ENCODE peak calls at places on chromosome 6, in nine cellular contexts. One of them, this sample, is unnamed.
A peak's percentile ranks its signal among the peaks of the same experiment; 100 is the strongest.

GRCh38 chr6:45961125-45961524 is 54.5 kb downstream of the CLIC5 start:
- DNase-seq in CD4-positive, alpha-beta T cell: no peak
- DNase-seq in sigmoid colon: no peak
- DNase-seq in activated CD8-positive, alpha-beta T cell treated with anti-CD3 and anti-CD28 coated beads for 36 hours: no peak
- DNase-seq in BJ: no peak
- DNase-seq in A549: no peak
- DNase-seq in MM.1S: no peak
- DNase-seq in mesothelial cell of epicardium: no peak
- DNase-seq in bronchial epithelial cell: no peak
- DNase-seq in this sample: no peak

GRCh38 chr6:7050911-7051779 is 56.6 kb upstream of the RREB1 start:
- DNase-seq in CD4-positive, alpha-beta T cell: peak; percentile 10
- DNase-seq in sigmoid colon: peak; percentile 69
- DNase-seq in activated CD8-positive, alpha-beta T cell treated with anti-CD3 and anti-CD28 coated beads for 36 hours: peak; percentile 48
- DNase-seq in BJ: no peak
- DNase-seq in A549: no peak
- DNase-seq in MM.1S: no peak
- DNase-seq in mesothelial cell of epicardium: peak; percentile 62
- DNase-seq in bronchial epithelial cell: peak; percentile 98
- DNase-seq in this sample: peak; percentile 94

GRCh38 chr6:132715204-132715603 is 1.3 kb upstream of the VNN1 start:
- DNase-seq in CD4-positive, alpha-beta T cell: no peak
- DNase-seq in sigmoid colon: no peak
- DNase-seq in activated CD8-positive, alpha-beta T cell treated with anti-CD3 and anti-CD28 coated beads for 36 hours: no peak
- DNase-seq in BJ: no peak
- DNase-seq in A549: peak; percentile 57
- DNase-seq in MM.1S: no peak
- DNase-seq in mesothelial cell of epicardium: no peak
- DNase-seq in bronchial epithelial cell: peak; percentile 67
- DNase-seq in this sample: peak; percentile 37

GRCh38 chr6:140576004-140576555 is 1201.6 kb upstream of the CITED2 start:
- DNase-seq in CD4-positive, alpha-beta T cell: no peak
- DNase-seq in sigmoid colon: no peak
- DNase-seq in activated CD8-positive, alpha-beta T cell treated with anti-CD3 and anti-CD28 coated beads for 36 hours: no peak
- DNase-seq in BJ: no peak
- DNase-seq in A549: no peak
- DNase-seq in MM.1S: no peak
- DNase-seq in mesothelial cell of epicardium: no peak
- DNase-seq in bronchial epithelial cell: no peak
- DNase-seq in this sample: no peak

GRCh38 chr6:34324738-34325444 is 67.6 kb downstream of the NUDT3 start:
- DNase-seq in CD4-positive, alpha-beta T cell: no peak
- DNase-seq in sigmoid colon: peak; percentile 73
- DNase-seq in activated CD8-positive, alpha-beta T cell treated with anti-CD3 and anti-CD28 coated beads for 36 hours: no peak
- DNase-seq in BJ: no peak
- DNase-seq in A549: no peak
- DNase-seq in MM.1S: no peak
- DNase-seq in mesothelial cell of epicardium: no peak
- DNase-seq in bronchial epithelial cell: peak; percentile 41
- DNase-seq in this sample: no peak

GRCh38 chr6:52514514-52514913 is 62.3 kb downstream of the TRAM2 start:
- DNase-seq in CD4-positive, alpha-beta T cell: no peak
- DNase-seq in sigmoid colon: peak; percentile 85
- DNase-seq in activated CD8-positive, alpha-beta T cell treated with anti-CD3 and anti-CD28 coated beads for 36 hours: peak; percentile 53
- DNase-seq in BJ: no peak
- DNase-seq in A549: no peak
- DNase-seq in MM.1S: no peak
- DNase-seq in mesothelial cell of epicardium: no peak
- DNase-seq in bronchial epithelial cell: peak; percentile 87
- DNase-seq in this sample: peak; percentile 77

GRCh38 chr6:13733178-13733851 is 21.7 kb upstream of the RANBP9 start:
- DNase-seq in CD4-positive, alpha-beta T cell: no peak
- DNase-seq in sigmoid colon: peak; percentile 98
- DNase-seq in activated CD8-positive, alpha-beta T cell treated with anti-CD3 and anti-CD28 coated beads for 36 hours: no peak
- DNase-seq in BJ: peak; percentile 75
- DNase-seq in A549: no peak
- DNase-seq in MM.1S: no peak
- DNase-seq in mesothelial cell of epicardium: peak; percentile 45
- DNase-seq in bronchial epithelial cell: peak; percentile 64
- DNase-seq in this sample: peak; percentile 50

GRCh38 chr6:170357812-170358211 is 51.3 kb downstream of the FAM120B start:
- DNase-seq in CD4-positive, alpha-beta T cell: no peak
- DNase-seq in sigmoid colon: no peak
- DNase-seq in activated CD8-positive, alpha-beta T cell treated with anti-CD3 and anti-CD28 coated beads for 36 hours: no peak
- DNase-seq in BJ: no peak
- DNase-seq in A549: no peak
- DNase-seq in MM.1S: no peak
- DNase-seq in mesothelial cell of epicardium: no peak
- DNase-seq in bronchial epithelial cell: no peak
- DNase-seq in this sample: no peak

GRCh38 chr6:33621396-33622388 is 570 bp downstream of the ITPR3 start:
- DNase-seq in CD4-positive, alpha-beta T cell: peak; percentile 21
- DNase-seq in sigmoid colon: peak; percentile 80
- DNase-seq in activated CD8-positive, alpha-beta T cell treated with anti-CD3 and anti-CD28 coated beads for 36 hours: peak; percentile 55
- DNase-seq in BJ: no peak
- DNase-seq in A549: no peak
- DNase-seq in MM.1S: peak; percentile 43
- DNase-seq in mesothelial cell of epicardium: peak; percentile 47
- DNase-seq in bronchial epithelial cell: peak; percentile 33
- DNase-seq in this sample: no peak

GRCh38 chr6:50970908-50971307 is 152.2 kb downstream of the TFAP2B start:
- DNase-seq in CD4-positive, alpha-beta T cell: no peak
- DNase-seq in sigmoid colon: no peak
- DNase-seq in activated CD8-positive, alpha-beta T cell treated with anti-CD3 and anti-CD28 coated beads for 36 hours: no peak
- DNase-seq in BJ: no peak
- DNase-seq in A549: no peak
- DNase-seq in MM.1S: no peak
- DNase-seq in mesothelial cell of epicardium: no peak
- DNase-seq in bronchial epithelial cell: no peak
- DNase-seq in this sample: no peak

GRCh38 chr6:47934023-47934422 is 152.2 kb downstream of the OPN5 start:
- DNase-seq in CD4-positive, alpha-beta T cell: no peak
- DNase-seq in sigmoid colon: no peak
- DNase-seq in activated CD8-positive, alpha-beta T cell treated with anti-CD3 and anti-CD28 coated beads for 36 hours: no peak
- DNase-seq in BJ: no peak
- DNase-seq in A549: no peak
- DNase-seq in MM.1S: no peak
- DNase-seq in mesothelial cell of epicardium: no peak
- DNase-seq in bronchial epithelial cell: no peak
- DNase-seq in this sample: no peak

GRCh38 chr6:22146581-22147468 is 150.0 kb downstream of the PRL start:
- DNase-seq in CD4-positive, alpha-beta T cell: peak; percentile 9
- DNase-seq in sigmoid colon: no peak
- DNase-seq in activated CD8-positive, alpha-beta T cell treated with anti-CD3 and anti-CD28 coated beads for 36 hours: peak; percentile 12
- DNase-seq in BJ: no peak
- DNase-seq in A549: no peak
- DNase-seq in MM.1S: no peak
- DNase-seq in mesothelial cell of epicardium: no peak
- DNase-seq in bronchial epithelial cell: peak; percentile 57
- DNase-seq in this sample: no peak

GRCh38 chr6:109453594-109454482 is 1.7 kb downstream of the MICAL1 start:
- DNase-seq in CD4-positive, alpha-beta T cell: no peak
- DNase-seq in sigmoid colon: peak; percentile 66
- DNase-seq in activated CD8-positive, alpha-beta T cell treated with anti-CD3 and anti-CD28 coated beads for 36 hours: no peak
- DNase-seq in BJ: no peak
- DNase-seq in A549: no peak
- DNase-seq in MM.1S: no peak
- DNase-seq in mesothelial cell of epicardium: no peak
- DNase-seq in bronchial epithelial cell: no peak
- DNase-seq in this sample: no peak

GRCh38 chr6:87656857-87657256 is 45.2 kb downstream of the AKIRIN2 start:
- DNase-seq in CD4-positive, alpha-beta T cell: no peak
- DNase-seq in sigmoid colon: no peak
- DNase-seq in activated CD8-positive, alpha-beta T cell treated with anti-CD3 and anti-CD28 coated beads for 36 hours: no peak
- DNase-seq in BJ: no peak
- DNase-seq in A549: no peak
- DNase-seq in MM.1S: peak; percentile 75
- DNase-seq in mesothelial cell of epicardium: no peak
- DNase-seq in bronchial epithelial cell: no peak
- DNase-seq in this sample: no peak

GRCh38 chr6:63805808-63806572 is 170.4 kb downstream of the PHF3 start:
- DNase-seq in CD4-positive, alpha-beta T cell: no peak
- DNase-seq in sigmoid colon: no peak
- DNase-seq in activated CD8-positive, alpha-beta T cell treated with anti-CD3 and anti-CD28 coated beads for 36 hours: no peak
- DNase-seq in BJ: peak; percentile 80
- DNase-seq in A549: peak; percentile 14
- DNase-seq in MM.1S: no peak
- DNase-seq in mesothelial cell of epicardium: no peak
- DNase-seq in bronchial epithelial cell: peak; percentile 98
- DNase-seq in this sample: peak; percentile 94

GRCh38 chr6:106745396-106745795 is 116.0 kb downstream of the QRSL1 start:
- DNase-seq in CD4-positive, alpha-beta T cell: no peak
- DNase-seq in sigmoid colon: no peak
- DNase-seq in activated CD8-positive, alpha-beta T cell treated with anti-CD3 and anti-CD28 coated beads for 36 hours: no peak
- DNase-seq in BJ: no peak
- DNase-seq in A549: no peak
- DNase-seq in MM.1S: no peak
- DNase-seq in mesothelial cell of epicardium: no peak
- DNase-seq in bronchial epithelial cell: no peak
- DNase-seq in this sample: no peak

GRCh38 chr6:165826487-165827189 is 163.6 kb upstream of the PDE10A start:
- DNase-seq in CD4-positive, alpha-beta T cell: no peak
- DNase-seq in sigmoid colon: no peak
- DNase-seq in activated CD8-positive, alpha-beta T cell treated with anti-CD3 and anti-CD28 coated beads for 36 hours: no peak
- DNase-seq in BJ: no peak
- DNase-seq in A549: no peak
- DNase-seq in MM.1S: no peak
- DNase-seq in mesothelial cell of epicardium: no peak
- DNase-seq in bronchial epithelial cell: no peak
- DNase-seq in this sample: no peak

DNA sequence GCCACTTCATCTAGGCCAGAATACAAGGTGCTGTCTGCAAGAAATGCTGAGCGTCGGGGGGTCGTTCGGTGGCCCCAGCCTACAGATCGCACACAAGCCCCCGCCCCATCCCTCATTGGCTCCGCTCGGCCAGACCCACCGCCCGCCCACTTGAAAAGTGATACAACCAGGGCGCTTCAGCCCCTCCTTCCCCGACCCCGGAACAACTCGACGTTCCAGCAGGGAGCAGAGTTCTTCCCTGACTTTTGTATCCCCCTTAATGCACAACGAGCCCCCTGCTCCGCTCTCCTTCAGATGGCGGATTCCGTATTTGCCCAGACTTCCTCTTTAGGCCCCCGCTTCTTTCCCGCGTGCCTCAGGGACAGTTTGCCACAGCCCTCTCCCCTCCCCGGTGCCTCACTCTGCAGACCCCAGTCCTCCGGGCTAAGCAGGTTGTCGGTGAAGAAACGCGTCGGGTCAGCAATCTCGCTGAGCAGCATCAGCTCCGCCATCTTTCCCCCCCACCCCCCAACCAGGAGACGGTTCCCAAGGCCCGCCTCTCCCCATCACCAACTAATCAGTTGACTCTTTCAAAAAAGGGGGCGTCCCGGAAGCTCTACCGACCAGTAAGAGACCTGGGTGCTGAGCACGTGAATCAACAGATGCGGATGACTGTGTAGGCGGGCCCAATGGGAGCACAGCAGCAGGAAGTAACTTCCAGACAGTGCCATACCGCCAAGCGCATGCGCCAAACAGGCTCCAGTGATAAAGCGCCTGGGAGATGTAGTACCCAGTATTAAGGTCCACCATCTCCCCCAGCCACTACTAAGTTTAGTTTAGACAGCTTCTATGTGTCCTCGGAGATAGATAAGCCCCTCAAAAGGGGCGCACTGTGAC is at the start of gene ATF6B:
- DNase-seq in CD4-positive, alpha-beta T cell: peak; percentile 99
- DNase-seq in sigmoid colon: peak; percentile 100
- DNase-seq in activated CD8-positive, alpha-beta T cell treated with anti-CD3 and anti-CD28 coated beads for 36 hours: peak; percentile 100
- DNase-seq in BJ: peak; percentile 99
- DNase-seq in A549: peak; percentile 98
- DNase-seq in MM.1S: peak; percentile 100
- DNase-seq in mesothelial cell of epicardium: peak; percentile 92
- DNase-seq in bronchial epithelial cell: peak; percentile 98
- DNase-seq in this sample: peak; percentile 96
- TF ChIP-seq CTCF in CD4-positive, alpha-beta T cell: no peak
- TF ChIP-seq CTCF in sigmoid colon: no peak
- TF ChIP-seq CTCF in activated CD8-positive, alpha-beta T cell treated with anti-CD3 and anti-CD28 coated beads for 36 hours: no peak
- TF ChIP-seq CTCF in BJ: no peak
- TF ChIP-seq CTCF in A549: no peak
- TF ChIP-seq CTCF in MM.1S: no peak
- TF ChIP-seq CTCF in mesothelial cell of epicardium: no peak
- TF ChIP-seq CTCF in bronchial epithelial cell: no peak
- TF ChIP-seq CTCF in this sample: no peak

DNA sequence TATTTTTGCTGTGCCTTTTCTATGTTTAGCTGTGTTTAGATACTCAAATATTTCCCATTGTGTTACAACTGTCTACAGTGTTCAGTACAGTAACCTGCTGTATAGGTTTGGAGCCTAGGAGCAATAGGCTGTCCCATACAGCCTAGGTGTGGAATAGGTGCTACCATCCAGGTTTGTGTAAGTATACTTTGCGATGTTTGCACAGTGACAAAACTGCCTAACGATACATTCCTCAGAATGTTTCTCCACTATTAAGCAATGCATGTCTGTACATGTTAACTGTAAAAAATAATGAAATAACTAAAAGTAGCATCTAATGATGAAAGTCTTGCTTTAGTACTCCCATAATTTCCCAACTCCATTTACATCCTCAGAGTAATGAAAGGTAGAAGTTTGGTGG is 46.0 kb downstream of the SERAC1 start:
- DNase-seq in CD4-positive, alpha-beta T cell: no peak
- DNase-seq in sigmoid colon: no peak
- DNase-seq in activated CD8-positive, alpha-beta T cell treated with anti-CD3 and anti-CD28 coated beads for 36 hours: no peak
- DNase-seq in BJ: no peak
- DNase-seq in A549: no peak
- DNase-seq in MM.1S: no peak
- DNase-seq in mesothelial cell of epicardium: no peak
- DNase-seq in bronchial epithelial cell: peak; percentile 96
- DNase-seq in this sample: peak; percentile 54
- TF ChIP-seq CTCF in CD4-positive, alpha-beta T cell: no peak
- TF ChIP-seq CTCF in sigmoid colon: no peak
- TF ChIP-seq CTCF in activated CD8-positive, alpha-beta T cell treated with anti-CD3 and anti-CD28 coated beads for 36 hours: no peak
- TF ChIP-seq CTCF in BJ: no peak
- TF ChIP-seq CTCF in A549: no peak
- TF ChIP-seq CTCF in MM.1S: no peak
- TF ChIP-seq CTCF in mesothelial cell of epicardium: no peak
- TF ChIP-seq CTCF in bronchial epithelial cell: no peak
- TF ChIP-seq CTCF in this sample: no peak

GRCh38 chr6:24064106-24064505 is 61.9 kb upstream of the NRSN1 start:
- DNase-seq in CD4-positive, alpha-beta T cell: no peak
- DNase-seq in sigmoid colon: no peak
- DNase-seq in activated CD8-positive, alpha-beta T cell treated with anti-CD3 and anti-CD28 coated beads for 36 hours: no peak
- DNase-seq in BJ: no peak
- DNase-seq in A549: no peak
- DNase-seq in MM.1S: peak; percentile 25
- DNase-seq in mesothelial cell of epicardium: no peak
- DNase-seq in bronchial epithelial cell: no peak
- DNase-seq in this sample: no peak
- TF ChIP-seq CTCF in CD4-positive, alpha-beta T cell: no peak
- TF ChIP-seq CTCF in sigmoid colon: no peak
- TF ChIP-seq CTCF in activated CD8-positive, alpha-beta T cell treated with anti-CD3 and anti-CD28 coated beads for 36 hours: peak; percentile 17
- TF ChIP-seq CTCF in BJ: no peak
- TF ChIP-seq CTCF in A549: peak; percentile 43
- TF ChIP-seq CTCF in MM.1S: peak; percentile 48
- TF ChIP-seq CTCF in mesothelial cell of epicardium: no peak
- TF ChIP-seq CTCF in bronchial epithelial cell: peak; percentile 36
- TF ChIP-seq CTCF in this sample: peak; percentile 30

DNA sequence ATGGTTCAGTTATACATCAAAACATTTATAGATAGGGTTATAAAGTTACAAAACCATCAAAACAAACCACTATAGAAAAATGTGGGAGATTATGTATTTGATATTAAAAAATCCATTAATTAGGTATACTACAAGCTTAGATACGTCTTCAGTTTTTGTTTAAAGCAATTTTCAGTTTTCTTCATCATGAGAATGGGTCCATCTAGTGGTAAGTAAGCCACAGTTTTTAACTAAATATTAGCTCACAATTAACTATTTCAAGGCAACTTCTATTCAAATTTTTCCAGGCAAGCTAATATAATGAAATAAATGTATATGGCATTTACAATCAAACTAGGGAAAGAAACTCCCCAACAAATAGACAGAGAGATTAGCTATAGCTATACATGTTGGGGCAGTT is 44.4 kb downstream of the RNGTT start:
- DNase-seq in CD4-positive, alpha-beta T cell: no peak
- DNase-seq in sigmoid colon: no peak
- DNase-seq in activated CD8-positive, alpha-beta T cell treated with anti-CD3 and anti-CD28 coated beads for 36 hours: no peak
- DNase-seq in BJ: no peak
- DNase-seq in A549: no peak
- DNase-seq in MM.1S: no peak
- DNase-seq in mesothelial cell of epicardium: no peak
- DNase-seq in bronchial epithelial cell: no peak
- DNase-seq in this sample: no peak
- TF ChIP-seq CTCF in CD4-positive, alpha-beta T cell: no peak
- TF ChIP-seq CTCF in sigmoid colon: no peak
- TF ChIP-seq CTCF in activated CD8-positive, alpha-beta T cell treated with anti-CD3 and anti-CD28 coated beads for 36 hours: peak; percentile 34
- TF ChIP-seq CTCF in BJ: peak; percentile 29
- TF ChIP-seq CTCF in A549: peak; percentile 33
- TF ChIP-seq CTCF in MM.1S: peak; percentile 32
- TF ChIP-seq CTCF in mesothelial cell of epicardium: peak; percentile 25
- TF ChIP-seq CTCF in bronchial epithelial cell: peak; percentile 7
- TF ChIP-seq CTCF in this sample: peak; percentile 49

This sample was measured in foreskin keratinocyte.